ENCODE peak calls at places on chromosomes 13 and 19, in seven cellular contexts. T is SK-N-SH, O is HCT116, C is H1, Y is GM12878, E is HepG2, R is K562. W is an unnamed sample.

GRCh38 chr19:30464162-30464561 is 92.0 kb downstream of the ZNF536 start:
- DNase-seq in T (no peak), O (no peak), C (no peak), Y (no peak), E (no peak), R (no peak), W (no peak)

GRCh38 chr19:13986348-13986904 is 19.7 kb downstream of the RFX1 start:
- DNase-seq in T (peak; percentile 97), O (no peak), C (peak; percentile 68), Y (peak; percentile 93), E (no peak), R (no peak), W (no peak)

GRCh38 chr19:42297034-42297433 is 4.9 kb upstream of the PRR19 start:
- DNase-seq in T (no peak), O (no peak), C (no peak), Y (no peak), E (no peak), R (no peak), W (no peak)

GRCh38 chr13:74452881-74453280 is 318.7 kb upstream of the KLF12 start:
- DNase-seq in T (no peak), O (no peak), C (no peak), Y (no peak), E (no peak), R (no peak), W (no peak)

GRCh38 chr19:18385675-18386542 is at the start of gene GDF15:
- DNase-seq in T (peak; percentile 76), O (peak; percentile 90), C (no peak), Y (no peak), E (peak; percentile 95), R (peak; percentile 82), W (peak; percentile 86)

GRCh38 chr13:106835477-106835876 is 267.5 kb upstream of the ARGLU1 start:
- DNase-seq in T (no peak), O (no peak), C (no peak), Y (no peak), E (no peak), R (no peak), W (no peak)

GRCh38 chr13:26376430-26376829 is 122.5 kb downstream of the CDK8 start:
- DNase-seq in T (no peak), O (no peak), C (no peak), Y (no peak), E (no peak), R (no peak), W (no peak)

GRCh38 chr13:72456486-72456885 is 270.9 kb downstream of the MZT1 start:
- DNase-seq in T (no peak), O (no peak), C (no peak), Y (no peak), E (no peak), R (no peak), W (no peak)

GRCh38 chr13:95955255-95955654 is 97.9 kb downstream of the UGGT2 start:
- DNase-seq in T (no peak), O (no peak), C (no peak), Y (no peak), E (no peak), R (no peak), W (no peak)

GRCh38 chr19:28372800-28373199 is 840.2 kb downstream of the UQCRFS1 start:
- DNase-seq in T (no peak), O (no peak), C (no peak), Y (no peak), E (no peak), R (no peak), W (no peak)

GRCh38 chr13:24864579-24864978 is 100.6 kb downstream of the RNF17 start:
- DNase-seq in T (no peak), O (no peak), C (no peak), Y (no peak), E (no peak), R (no peak), W (no peak)

GRCh38 chr19:2290441-2291184 is 8.6 kb upstream of the PEAK3 start:
- DNase-seq in T (no peak), O (no peak), C (no peak), Y (no peak), E (no peak), R (no peak), W (no peak)

GRCh38 chr13:77701305-77701704 is 3.8 kb downstream of the SLAIN1 start:
- DNase-seq in T (no peak), O (no peak), C (no peak), Y (no peak), E (no peak), R (no peak), W (no peak)

GRCh38 chr13:21657538-21657937 is 13.3 kb upstream of the FGF9 start:
- DNase-seq in T (no peak), O (no peak), C (no peak), Y (no peak), E (no peak), R (no peak), W (no peak)

GRCh38 chr19:33248553-33248953 is 22.9 kb upstream of the SLC7A10 start:
- DNase-seq in T (no peak), O (no peak), C (no peak), Y (no peak), E (peak; percentile 71), R (no peak), W (no peak)

GRCh38 chr19:31252476-31252875 is 96.8 kb downstream of the TSHZ3 start:
- DNase-seq in T (no peak), O (no peak), C (no peak), Y (no peak), E (no peak), R (no peak), W (no peak)

GRCh38 chr13:35500071-35500595 is 23.6 kb upstream of the MAB21L1 start:
- DNase-seq in T (no peak), O (no peak), C (no peak), Y (no peak), E (no peak), R (no peak), W (no peak)

GRCh38 chr13:35496761-35497386 is 20.4 kb upstream of the MAB21L1 start:
- DNase-seq in T (no peak), O (no peak), C (no peak), Y (no peak), E (no peak), R (no peak), W (no peak)

GRCh38 chr13:35501721-35502235 is 25.3 kb upstream of the MAB21L1 start:
- DNase-seq in T (no peak), O (no peak), C (no peak), Y (no peak), E (no peak), R (no peak), W (no peak)

GRCh38 chr13:35499131-35500051 is 22.9 kb upstream of the MAB21L1 start:
- DNase-seq in T (no peak), O (no peak), C (no peak), Y (no peak), E (no peak), R (no peak), W (no peak)

DNA sequence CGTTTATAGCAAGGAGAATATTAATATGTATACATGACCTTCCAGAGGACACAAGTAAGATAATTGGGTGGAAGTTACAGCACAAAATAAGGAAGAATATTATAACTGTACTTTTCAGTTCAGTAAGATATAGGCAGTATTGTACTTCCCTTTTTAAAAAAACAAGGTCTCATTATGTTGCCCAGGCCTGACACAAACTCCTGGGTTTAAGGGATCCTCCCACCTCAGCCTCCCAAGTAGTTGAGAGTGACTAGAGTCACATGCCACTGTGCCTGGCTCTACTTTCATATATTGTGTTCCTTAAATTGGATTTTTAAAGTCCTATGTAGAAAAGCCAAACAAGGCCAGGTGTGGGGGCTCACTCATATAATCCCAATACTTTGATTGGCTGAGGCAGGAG is 19.5 kb upstream of the MAB21L1 start:
- DNase-seq in T (no peak), O (no peak), C (no peak), Y (no peak), E (no peak), R (no peak), W (no peak)
- TF ChIP-seq JUND in T (no peak), O (no peak), C (no peak), Y (no peak), E (no peak), R (no peak), W (no peak)

GRCh38 chr19:52028780-52029123 is 573 bp upstream of the ZNF614 start:
- DNase-seq in T (peak; percentile 58), O (no peak), C (no peak), Y (no peak), E (no peak), R (no peak), W (no peak)
- TF ChIP-seq JUND in T (no peak), O (no peak), C (no peak), Y (no peak), E (no peak), R (no peak), W (no peak)

DNA sequence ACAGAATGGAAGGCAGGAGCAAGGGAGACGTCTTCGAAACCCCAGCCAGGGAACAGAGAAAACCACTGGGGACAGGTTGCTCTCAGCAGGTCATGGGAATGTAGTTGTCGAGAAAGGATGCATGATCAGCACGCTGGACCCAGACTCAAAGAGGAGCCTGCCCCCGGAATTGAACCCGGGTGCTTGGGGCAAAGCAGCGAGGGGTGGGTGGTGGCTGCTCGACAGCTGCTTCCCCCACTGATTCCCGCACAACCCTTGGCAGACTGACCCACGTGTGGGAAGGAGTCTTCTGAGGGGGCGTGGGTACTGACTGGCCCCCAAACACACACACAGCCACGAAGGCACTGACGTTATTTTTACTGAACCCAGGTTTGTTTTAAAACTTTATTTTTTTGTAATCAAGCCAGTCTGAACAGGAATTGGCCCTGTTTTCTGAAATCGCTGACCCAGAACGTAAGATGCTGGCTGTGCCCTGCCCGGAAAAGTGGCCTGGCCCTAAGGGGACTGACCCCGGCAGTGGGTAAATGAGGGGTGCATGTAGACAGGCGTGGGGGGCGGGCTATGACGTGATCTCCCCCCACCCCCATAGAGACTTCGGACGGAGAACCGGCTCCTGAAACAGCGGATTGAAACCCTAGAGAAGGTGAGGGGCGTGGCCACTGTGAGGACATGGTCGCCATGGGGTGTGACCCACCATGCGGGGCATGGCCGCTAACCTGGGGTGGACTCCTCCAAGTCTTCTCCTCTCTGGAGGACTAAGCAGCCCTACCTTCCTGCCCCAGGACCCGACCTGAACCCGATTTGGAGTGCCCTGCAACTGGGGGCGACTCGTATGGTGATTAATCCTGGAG is 18.5 kb downstream of the PRR36 start:
- DNase-seq in T (no peak), O (no peak), C (no peak), Y (no peak), E (no peak), R (no peak), W (no peak)
- TF ChIP-seq JUND in T (no peak), O (no peak), C (no peak), Y (no peak), E (no peak), R (no peak), W (no peak)

DNA sequence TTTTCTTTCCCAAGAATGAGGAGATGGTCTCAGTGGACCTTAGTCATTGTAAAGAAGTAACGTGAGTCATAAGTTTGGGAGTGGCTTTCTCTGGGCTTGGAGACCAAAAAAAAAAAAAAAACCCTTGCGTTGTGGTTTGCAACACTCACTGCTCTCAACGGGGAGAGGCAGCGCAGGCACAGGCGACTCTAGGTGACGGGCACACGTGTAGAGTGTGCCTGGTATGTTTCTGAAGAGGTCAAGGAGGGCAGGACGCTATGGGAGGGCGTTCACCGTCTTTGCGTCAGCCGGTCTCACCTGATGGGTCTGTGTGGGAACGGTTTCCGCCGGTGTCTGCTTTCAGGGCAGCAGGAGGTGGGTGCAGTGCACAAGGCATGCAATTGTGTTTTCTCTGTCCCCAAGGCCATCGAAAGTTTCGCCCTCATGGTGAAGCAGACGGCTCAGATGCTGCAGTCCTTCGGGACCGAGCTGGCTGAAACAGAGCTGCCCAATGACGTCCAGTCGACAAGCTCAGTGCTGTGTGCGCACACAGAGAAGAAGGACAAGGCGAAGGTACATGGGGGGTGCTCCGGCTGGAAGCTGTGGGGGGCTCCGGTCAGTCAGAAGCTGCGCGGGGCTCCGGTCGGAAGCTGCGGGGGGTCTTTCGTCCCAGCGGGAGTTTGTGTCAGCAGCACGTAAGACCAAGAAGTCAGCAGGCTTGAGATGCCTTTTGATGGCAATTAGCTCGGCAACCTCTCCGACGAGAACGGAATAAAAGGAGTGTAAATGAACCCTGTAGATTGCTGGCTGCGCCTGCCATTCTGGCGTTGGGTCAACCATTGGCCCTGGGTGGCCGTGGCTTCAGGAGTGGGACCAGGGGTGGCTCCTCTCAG is 40.8 kb upstream of the F7 start:
- DNase-seq in T (no peak), O (peak; percentile 56), C (no peak), Y (no peak), E (no peak), R (peak; percentile 30), W (no peak)
- TF ChIP-seq JUND in T (no peak), O (no peak), C (no peak), Y (no peak), E (no peak), R (peak; percentile 33), W (no peak)